ENCODE peak calls at places on chromosomes 5 and 9, in four cellular contexts. O is activated CD8-positive, alpha-beta memory T cell treated with anti-CD3 and anti-CD28 coated beads, Interleukin-2, amount 50 U/mL, for 4 hours; Z is GM03348; R is GM23338. B is an unnamed sample.

GRCh38 chr5:176704817-176705216 is 57.5 kb downstream of the TSPAN17 start:
- DNase-seq in R (no peak), Z (no peak), O (no peak), B (no peak)

GRCh38 chr5:131466171-131466766 is 168.8 kb downstream of the RAPGEF6 start:
- DNase-seq in R (no peak), O (no peak), Z (peak), B (no peak)

GRCh38 chr9:7910426-7911015 is 110.9 kb upstream of the DMAC1 start:
- DNase-seq in R (peak), Z (no peak), O (no peak), B (no peak)

GRCh38 chr9:114098021-114098659 is 952 bp downstream of the KIF12 start:
- DNase-seq in R (peak), Z (peak), O (no peak), B (no peak)

GRCh38 chr5:81506900-81507588 is 113.1 kb upstream of the ACOT12 start:
- DNase-seq in O (no peak), Z (peak), R (peak), B (no peak)

GRCh38 chr9:131824953-131825495 is 85.1 kb upstream of the RAPGEF1 start:
- DNase-seq in O (no peak), R (no peak), Z (no peak), B (no peak)

GRCh38 chr9:14993061-14993800 is 83.0 kb upstream of the FREM1 start:
- DNase-seq in Z (peak), O (peak), R (peak), B (peak)

GRCh38 chr5:6788956-6789649 is 75.9 kb downstream of the TENT4A start:
- DNase-seq in R (no peak), O (no peak), Z (no peak), B (no peak)

GRCh38 chr5:128965011-128965637 is at the start of gene SLC27A6:
- DNase-seq in Z (peak), O (no peak), R (peak), B (peak)

GRCh38 chr9:90455316-90455715 is 187.3 kb downstream of the DIRAS2 start:
- DNase-seq in R (no peak), Z (no peak), O (no peak), B (no peak)

GRCh38 chr9:136410500-136411287 is at the start of the genes ENTR1 and PMPCA:
- DNase-seq in O (peak), R (peak), Z (peak), B (peak)

GRCh38 chr5:5416733-5417132 is 5.7 kb upstream of the ICE1 start:
- DNase-seq in O (no peak), Z (no peak), R (no peak), B (no peak)

GRCh38 chr5:179805070-179805528 is 1.6 kb downstream of the MGAT4B start:
- DNase-seq in R (no peak), O (no peak), Z (no peak), B (no peak)

GRCh38 chr5:95935553-95936100 is 26.0 kb downstream of the ELL2 start:
- DNase-seq in O (no peak), R (no peak), Z (no peak), B (no peak)

GRCh38 chr9:135998410-135999071 is 37.4 kb upstream of the UBAC1 start:
- DNase-seq in R (no peak), Z (no peak), O (no peak), B (no peak)

GRCh38 chr5:172235827-172236749 is 42.1 kb downstream of the EFCAB9 start:
- DNase-seq in R (no peak), Z (peak), O (no peak), B (peak)

GRCh38 chr5:115297043-115297442 is 589 bp upstream of the CCDC112 start:
- DNase-seq in Z (peak), O (no peak), R (no peak), B (no peak)

B was measured in Peyer's patch.